ENCODE peak calls at places on chromosomes 4 and X, in ten cellular contexts. One of them, this sample, is unnamed. For H3K9me3, the result is how much of the 10 kb centered on the place peaks cover.

GRCh38 chrX:21811832-21812231 is 27.6 kb upstream of the MBTPS2 start:
- DNase-seq in right lobe of liver: no peak
- DNase-seq in ovary: no peak
- DNase-seq in esophagus muscularis mucosa: no peak
- DNase-seq in CD8-positive, alpha-beta T cell: no peak
- DNase-seq in SK-N-SH: no peak
- DNase-seq in AG04450: no peak
- DNase-seq in uterus: no peak
- DNase-seq in fibroblast of lung: no peak
- DNase-seq in breast epithelium: no peak
- DNase-seq in this sample: no peak

GRCh38 chr4:79865253-79865652 is 207.8 kb downstream of the ANTXR2 start:
- DNase-seq in right lobe of liver: no peak
- DNase-seq in ovary: no peak
- DNase-seq in esophagus muscularis mucosa: no peak
- DNase-seq in CD8-positive, alpha-beta T cell: no peak
- DNase-seq in SK-N-SH: no peak
- DNase-seq in AG04450: no peak
- DNase-seq in uterus: no peak
- DNase-seq in fibroblast of lung: peak
- DNase-seq in breast epithelium: no peak
- DNase-seq in this sample: no peak

GRCh38 chr4:150236626-150237025 is 158.4 kb downstream of the DCLK2 start:
- DNase-seq in right lobe of liver: no peak
- DNase-seq in ovary: no peak
- DNase-seq in esophagus muscularis mucosa: no peak
- DNase-seq in CD8-positive, alpha-beta T cell: no peak
- DNase-seq in SK-N-SH: no peak
- DNase-seq in AG04450: no peak
- DNase-seq in uterus: no peak
- DNase-seq in fibroblast of lung: peak
- DNase-seq in breast epithelium: no peak
- DNase-seq in this sample: no peak

GRCh38 chr4:41394362-41394960 is 137.7 kb downstream of the UCHL1 start:
- DNase-seq in right lobe of liver: no peak
- DNase-seq in ovary: no peak
- DNase-seq in esophagus muscularis mucosa: no peak
- DNase-seq in CD8-positive, alpha-beta T cell: no peak
- DNase-seq in SK-N-SH: no peak
- DNase-seq in AG04450: no peak
- DNase-seq in uterus: no peak
- DNase-seq in fibroblast of lung: no peak
- DNase-seq in breast epithelium: no peak
- DNase-seq in this sample: no peak

GRCh38 chr4:31692407-31692940 is 972.3 kb downstream of the PCDH7 start:
- DNase-seq in right lobe of liver: no peak
- DNase-seq in ovary: no peak
- DNase-seq in esophagus muscularis mucosa: no peak
- DNase-seq in CD8-positive, alpha-beta T cell: no peak
- DNase-seq in SK-N-SH: no peak
- DNase-seq in AG04450: no peak
- DNase-seq in uterus: no peak
- DNase-seq in fibroblast of lung: peak
- DNase-seq in breast epithelium: no peak
- DNase-seq in this sample: no peak

GRCh38 chr4:7430368-7430964 is 4.3 kb downstream of the PSAPL1 start:
- DNase-seq in right lobe of liver: no peak
- DNase-seq in ovary: peak
- DNase-seq in esophagus muscularis mucosa: no peak
- DNase-seq in CD8-positive, alpha-beta T cell: no peak
- DNase-seq in SK-N-SH: no peak
- DNase-seq in AG04450: no peak
- DNase-seq in uterus: no peak
- DNase-seq in fibroblast of lung: no peak
- DNase-seq in breast epithelium: peak
- DNase-seq in this sample: peak

GRCh38 chr4:23320881-23321612 is 568.8 kb downstream of the PPARGC1A start:
- DNase-seq in right lobe of liver: no peak
- DNase-seq in ovary: no peak
- DNase-seq in esophagus muscularis mucosa: no peak
- DNase-seq in CD8-positive, alpha-beta T cell: no peak
- DNase-seq in SK-N-SH: no peak
- DNase-seq in AG04450: no peak
- DNase-seq in uterus: no peak
- DNase-seq in fibroblast of lung: peak
- DNase-seq in breast epithelium: no peak
- DNase-seq in this sample: no peak

GRCh38 chrX:39753296-39753996 is 344.3 kb downstream of the BCOR start:
- DNase-seq in right lobe of liver: no peak
- DNase-seq in ovary: no peak
- DNase-seq in esophagus muscularis mucosa: no peak
- DNase-seq in CD8-positive, alpha-beta T cell: no peak
- DNase-seq in SK-N-SH: no peak
- DNase-seq in AG04450: no peak
- DNase-seq in uterus: no peak
- DNase-seq in fibroblast of lung: no peak
- DNase-seq in breast epithelium: no peak
- DNase-seq in this sample: no peak

GRCh38 chrX:20029728-20030127 is 38.9 kb upstream of the BCLAF3 start:
- DNase-seq in right lobe of liver: peak
- DNase-seq in ovary: no peak
- DNase-seq in esophagus muscularis mucosa: no peak
- DNase-seq in CD8-positive, alpha-beta T cell: no peak
- DNase-seq in SK-N-SH: no peak
- DNase-seq in AG04450: no peak
- DNase-seq in uterus: no peak
- DNase-seq in fibroblast of lung: no peak
- DNase-seq in breast epithelium: no peak
- DNase-seq in this sample: no peak

GRCh38 chrX:110163488-110163887 is 154.4 kb downstream of the AMMECR1 start:
- DNase-seq in right lobe of liver: no peak
- DNase-seq in ovary: no peak
- DNase-seq in esophagus muscularis mucosa: no peak
- DNase-seq in CD8-positive, alpha-beta T cell: no peak
- DNase-seq in SK-N-SH: no peak
- DNase-seq in AG04450: no peak
- DNase-seq in uterus: no peak
- DNase-seq in fibroblast of lung: peak
- DNase-seq in breast epithelium: no peak
- DNase-seq in this sample: no peak

GRCh38 chrX:41384041-41384705 is 50.2 kb downstream of the DDX3X start:
- DNase-seq in right lobe of liver: peak
- DNase-seq in ovary: peak
- DNase-seq in esophagus muscularis mucosa: no peak
- DNase-seq in CD8-positive, alpha-beta T cell: peak
- DNase-seq in SK-N-SH: no peak
- DNase-seq in AG04450: peak
- DNase-seq in uterus: peak
- DNase-seq in fibroblast of lung: peak
- DNase-seq in breast epithelium: no peak
- DNase-seq in this sample: no peak

GRCh38 chrX:72016881-72017783 is 106.5 kb downstream of the NHSL2 start:
- DNase-seq in right lobe of liver: no peak
- DNase-seq in ovary: peak
- DNase-seq in esophagus muscularis mucosa: no peak
- DNase-seq in CD8-positive, alpha-beta T cell: no peak
- DNase-seq in SK-N-SH: no peak
- DNase-seq in AG04450: no peak
- DNase-seq in uterus: no peak
- DNase-seq in fibroblast of lung: no peak
- DNase-seq in breast epithelium: no peak
- DNase-seq in this sample: no peak

GRCh38 chrX:150038977-150039599 is 100.8 kb upstream of the EOLA2 start:
- DNase-seq in right lobe of liver: no peak
- DNase-seq in ovary: no peak
- DNase-seq in esophagus muscularis mucosa: no peak
- DNase-seq in CD8-positive, alpha-beta T cell: no peak
- DNase-seq in SK-N-SH: no peak
- DNase-seq in AG04450: no peak
- DNase-seq in uterus: no peak
- DNase-seq in fibroblast of lung: no peak
- DNase-seq in breast epithelium: no peak
- DNase-seq in this sample: no peak

GRCh38 chr4:22091351-22091731 is 142.8 kb upstream of the KCNIP4 start:
- DNase-seq in right lobe of liver: no peak
- DNase-seq in ovary: no peak
- DNase-seq in esophagus muscularis mucosa: no peak
- DNase-seq in CD8-positive, alpha-beta T cell: no peak
- DNase-seq in SK-N-SH: no peak
- DNase-seq in AG04450: no peak
- DNase-seq in uterus: no peak
- DNase-seq in fibroblast of lung: no peak
- DNase-seq in breast epithelium: no peak
- DNase-seq in this sample: no peak

GRCh38 chrX:16671005-16671404 is 21.0 kb downstream of the S100G start:
- DNase-seq in right lobe of liver: no peak
- DNase-seq in ovary: no peak
- DNase-seq in esophagus muscularis mucosa: no peak
- DNase-seq in CD8-positive, alpha-beta T cell: peak
- DNase-seq in SK-N-SH: peak
- DNase-seq in AG04450: no peak
- DNase-seq in uterus: no peak
- DNase-seq in fibroblast of lung: peak
- DNase-seq in breast epithelium: no peak
- DNase-seq in this sample: no peak

GRCh38 chr4:177229331-177229730 is 80.3 kb upstream of the NEIL3 start:
- DNase-seq in right lobe of liver: no peak
- DNase-seq in ovary: no peak
- DNase-seq in esophagus muscularis mucosa: no peak
- DNase-seq in CD8-positive, alpha-beta T cell: no peak
- DNase-seq in SK-N-SH: no peak
- DNase-seq in AG04450: no peak
- DNase-seq in uterus: no peak
- DNase-seq in fibroblast of lung: peak
- DNase-seq in breast epithelium: no peak
- DNase-seq in this sample: no peak

GRCh38 chr4:94410678-94411206 is 41.0 kb upstream of the PDLIM5 start:
- DNase-seq in right lobe of liver: peak
- DNase-seq in ovary: peak
- DNase-seq in esophagus muscularis mucosa: no peak
- DNase-seq in CD8-positive, alpha-beta T cell: no peak
- DNase-seq in SK-N-SH: no peak
- DNase-seq in AG04450: no peak
- DNase-seq in uterus: peak
- DNase-seq in fibroblast of lung: peak
- DNase-seq in breast epithelium: no peak
- DNase-seq in this sample: no peak

GRCh38 chrX:23493941-23494374 is 159.3 kb downstream of the PTCHD1 start:
- DNase-seq in right lobe of liver: no peak
- DNase-seq in ovary: no peak
- DNase-seq in esophagus muscularis mucosa: no peak
- DNase-seq in CD8-positive, alpha-beta T cell: no peak
- DNase-seq in SK-N-SH: no peak
- DNase-seq in AG04450: no peak
- DNase-seq in uterus: no peak
- DNase-seq in fibroblast of lung: no peak
- DNase-seq in breast epithelium: no peak
- DNase-seq in this sample: no peak

GRCh38 chrX:131058136-131058868 is at the start of gene ARHGAP36:
- DNase-seq in right lobe of liver: no peak
- DNase-seq in ovary: no peak
- DNase-seq in esophagus muscularis mucosa: no peak
- DNase-seq in CD8-positive, alpha-beta T cell: no peak
- DNase-seq in SK-N-SH: no peak
- DNase-seq in AG04450: no peak
- DNase-seq in uterus: no peak
- DNase-seq in fibroblast of lung: no peak
- DNase-seq in breast epithelium: no peak
- DNase-seq in this sample: no peak

GRCh38 chr4:74134500-74134852 is 23.4 kb upstream of the MTHFD2L start:
- DNase-seq in right lobe of liver: no peak
- DNase-seq in ovary: no peak
- DNase-seq in esophagus muscularis mucosa: no peak
- DNase-seq in CD8-positive, alpha-beta T cell: no peak
- DNase-seq in SK-N-SH: no peak
- DNase-seq in AG04450: no peak
- DNase-seq in uterus: no peak
- DNase-seq in fibroblast of lung: no peak
- DNase-seq in breast epithelium: no peak
- DNase-seq in this sample: no peak
- TF ChIP-seq CTCF in right lobe of liver: no peak
- TF ChIP-seq CTCF in ovary: no peak
- TF ChIP-seq CTCF in esophagus muscularis mucosa: no peak
- TF ChIP-seq CTCF in CD8-positive, alpha-beta T cell: no peak
- TF ChIP-seq CTCF in SK-N-SH: no peak
- TF ChIP-seq CTCF in AG04450: no peak
- TF ChIP-seq CTCF in uterus: no peak
- TF ChIP-seq CTCF in fibroblast of lung: no peak
- TF ChIP-seq CTCF in breast epithelium: no peak
- TF ChIP-seq CTCF in this sample: no peak

GRCh38 chr4:129063640-129064039 is 29.7 kb downstream of the SCLT1 start:
- DNase-seq in right lobe of liver: no peak
- DNase-seq in ovary: no peak
- DNase-seq in esophagus muscularis mucosa: no peak
- DNase-seq in CD8-positive, alpha-beta T cell: no peak
- DNase-seq in SK-N-SH: no peak
- DNase-seq in AG04450: no peak
- DNase-seq in uterus: no peak
- DNase-seq in fibroblast of lung: no peak
- DNase-seq in breast epithelium: no peak
- DNase-seq in this sample: no peak
- H3K9me3 ChIP-seq in right lobe of liver: under half
- H3K9me3 ChIP-seq in ovary: under half
- H3K9me3 ChIP-seq in esophagus muscularis mucosa: half or more
- H3K9me3 ChIP-seq in CD8-positive, alpha-beta T cell: under half
- H3K9me3 ChIP-seq in SK-N-SH: under half
- H3K9me3 ChIP-seq in AG04450: under half
- H3K9me3 ChIP-seq in uterus: under half
- H3K9me3 ChIP-seq in fibroblast of lung: under half
- H3K9me3 ChIP-seq in breast epithelium: under half
- H3K9me3 ChIP-seq in this sample: under half

GRCh38 chr4:98686847-98687246 is 28.4 kb upstream of the TSPAN5 start:
- DNase-seq in right lobe of liver: no peak
- DNase-seq in ovary: no peak
- DNase-seq in esophagus muscularis mucosa: peak
- DNase-seq in CD8-positive, alpha-beta T cell: no peak
- DNase-seq in SK-N-SH: no peak
- DNase-seq in AG04450: no peak
- DNase-seq in uterus: no peak
- DNase-seq in fibroblast of lung: no peak
- DNase-seq in breast epithelium: no peak
- DNase-seq in this sample: peak
- H3K27ac ChIP-seq in right lobe of liver: no peak
- H3K27ac ChIP-seq in ovary: no peak
- H3K27ac ChIP-seq in esophagus muscularis mucosa: no peak
- H3K27ac ChIP-seq in CD8-positive, alpha-beta T cell: no peak
- H3K27ac ChIP-seq in SK-N-SH: no peak
- H3K27ac ChIP-seq in AG04450: no peak
- H3K27ac ChIP-seq in uterus: no peak
- H3K27ac ChIP-seq in fibroblast of lung: no peak
- H3K27ac ChIP-seq in breast epithelium: no peak
- H3K27ac ChIP-seq in this sample: no peak

DNA sequence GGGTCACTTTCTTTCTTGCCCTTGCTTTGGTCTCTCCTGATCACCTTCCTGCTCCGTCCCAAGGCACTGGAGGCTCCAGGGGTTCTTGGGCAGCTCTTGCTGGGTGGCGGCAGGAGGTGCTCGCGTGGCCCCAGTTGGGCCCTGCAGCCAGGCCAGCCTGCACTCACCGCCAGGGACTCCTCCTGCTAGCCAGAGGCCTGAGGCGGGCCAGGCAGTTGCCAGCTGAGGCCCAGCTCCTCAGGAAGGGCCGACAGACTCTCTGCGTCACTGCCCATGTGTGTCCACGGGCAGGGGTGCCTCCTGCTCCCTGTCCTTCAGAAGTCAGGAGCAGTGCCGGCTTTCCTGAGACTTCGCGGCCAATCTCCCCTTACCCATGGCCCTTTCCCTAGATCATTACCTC is 9.3 kb downstream of the SUV39H1 start:
- DNase-seq in right lobe of liver: no peak
- DNase-seq in ovary: no peak
- DNase-seq in esophagus muscularis mucosa: no peak
- DNase-seq in CD8-positive, alpha-beta T cell: no peak
- DNase-seq in SK-N-SH: no peak
- DNase-seq in AG04450: no peak
- DNase-seq in uterus: no peak
- DNase-seq in fibroblast of lung: no peak
- DNase-seq in breast epithelium: no peak
- DNase-seq in this sample: no peak
- TF ChIP-seq CTCF in right lobe of liver: no peak
- TF ChIP-seq CTCF in ovary: no peak
- TF ChIP-seq CTCF in esophagus muscularis mucosa: no peak
- TF ChIP-seq CTCF in CD8-positive, alpha-beta T cell: no peak
- TF ChIP-seq CTCF in SK-N-SH: no peak
- TF ChIP-seq CTCF in AG04450: no peak
- TF ChIP-seq CTCF in uterus: no peak
- TF ChIP-seq CTCF in fibroblast of lung: no peak
- TF ChIP-seq CTCF in breast epithelium: no peak
- TF ChIP-seq CTCF in this sample: no peak

This sample was measured in WERI-Rb-1.